ENCODE peak calls at places on chromosome 7, in ten cellular contexts. U is cardiac fibroblast, D is PC-3, K is AG04450, B is foreskin fibroblast, H is mucosa of descending colon, L is fibroblast of lung, Q is endodermal cell, W is stomach, O is astrocyte of the spinal cord. X is an unnamed sample.

GRCh38 chr7:15891151-15891842 is 204.8 kb upstream of the MEOX2 start:
- DNase-seq in U (peak; percentile 37), D (peak; percentile 26), K (no peak), B (no peak), H (no peak), L (peak; percentile 69), Q (no peak), W (no peak), O (peak; percentile 72), X (peak; percentile 41)

GRCh38 chr7:71613316-71613715 is 481.4 kb downstream of the GALNT17 start:
- DNase-seq in U (no peak), D (no peak), K (no peak), B (no peak), H (no peak), L (peak; percentile 55), Q (no peak), W (no peak), O (peak; percentile 43), X (no peak)

GRCh38 chr7:79361214-79361613 is 92.3 kb downstream of the MAGI2 start:
- DNase-seq in U (no peak), D (peak; percentile 19), K (no peak), B (no peak), H (no peak), L (no peak), Q (peak; percentile 61), W (no peak), O (no peak), X (no peak)

GRCh38 chr7:74059037-74059436 is 24.6 kb upstream of the LIMK1 start:
- DNase-seq in U (no peak), D (no peak), K (no peak), B (no peak), H (no peak), L (no peak), Q (no peak), W (no peak), O (no peak), X (no peak)

GRCh38 chr7:134724606-134725005 is 54.8 kb upstream of the CALD1 start:
- DNase-seq in U (peak; percentile 73), D (peak; percentile 53), K (no peak), B (no peak), H (no peak), L (peak; percentile 40), Q (peak; percentile 85), W (no peak), O (peak; percentile 41), X (no peak)

GRCh38 chr7:44087914-44088838 is 5.8 kb upstream of the POLM start:
- DNase-seq in U (peak; percentile 91), D (peak; percentile 52), K (no peak), B (peak; percentile 94), H (peak; percentile 60), L (peak; percentile 89), Q (no peak), W (no peak), O (peak; percentile 84), X (no peak)

GRCh38 chr7:128932862-128933821 is 4.6 kb upstream of the IRF5 start:
- DNase-seq in U (peak; percentile 13), D (no peak), K (no peak), B (no peak), H (peak; percentile 37), L (no peak), Q (peak; percentile 59), W (no peak), O (no peak), X (no peak)

GRCh38 chr7:80827238-80827633 is 91.6 kb downstream of the SEMA3C start:
- DNase-seq in U (peak; percentile 65), D (peak; percentile 31), K (no peak), B (no peak), H (no peak), L (no peak), Q (no peak), W (no peak), O (no peak), X (no peak)

GRCh38 chr7:102318482-102318971 is 31.9 kb downstream of the SH2B2 start:
- DNase-seq in U (peak; percentile 32), D (peak; percentile 40), K (no peak), B (peak; percentile 2), H (no peak), L (peak; percentile 41), Q (peak; percentile 67), W (peak; percentile 59), O (peak; percentile 16), X (no peak)

GRCh38 chr7:107394301-107394700 is 75.6 kb upstream of the GPR22 start:
- DNase-seq in U (peak; percentile 70), D (no peak), K (no peak), B (no peak), H (no peak), L (peak; percentile 10), Q (no peak), W (no peak), O (no peak), X (no peak)

GRCh38 chr7:150317748-150318444 is 5.3 kb upstream of the LRRC61 start:
- DNase-seq in U (peak; percentile 83), D (no peak), K (no peak), B (peak; percentile 4), H (no peak), L (peak; percentile 98), Q (peak; percentile 39), W (no peak), O (peak; percentile 89), X (no peak)

GRCh38 chr7:39950473-39951155 is 558 bp downstream of the CDK13 start:
- DNase-seq in U (peak; percentile 56), D (peak; percentile 23), K (no peak), B (peak; percentile 50), H (peak; percentile 70), L (peak; percentile 48), Q (peak; percentile 74), W (peak; percentile 51), O (peak; percentile 50), X (no peak)

GRCh38 chr7:2269468-2270460 is 27.7 kb downstream of the NUDT1 start:
- DNase-seq in U (peak; percentile 39), D (peak; percentile 4), K (no peak), B (peak; percentile 72), H (no peak), L (peak; percentile 50), Q (peak; percentile 89), W (no peak), O (peak; percentile 48), X (no peak)

GRCh38 chr7:131076711-131077170 is 250.9 kb upstream of the MKLN1 start:
- DNase-seq in U (peak; percentile 31), D (no peak), K (no peak), B (no peak), H (no peak), L (peak; percentile 65), Q (no peak), W (no peak), O (peak; percentile 7), X (no peak)

GRCh38 chr7:131076032-131076431 is 251.6 kb upstream of the MKLN1 start:
- DNase-seq in U (peak; percentile 55), D (peak; percentile 43), K (peak; percentile 55), B (peak; percentile 63), H (no peak), L (peak; percentile 91), Q (no peak), W (no peak), O (peak; percentile 59), X (peak; percentile 22)

GRCh38 chr7:131074585-131074984 is 253.1 kb upstream of the MKLN1 start:
- DNase-seq in U (no peak), D (no peak), K (no peak), B (no peak), H (no peak), L (no peak), Q (no peak), W (no peak), O (no peak), X (no peak)

GRCh38 chr7:131074043-131074442 is 253.6 kb upstream of the MKLN1 start:
- DNase-seq in U (no peak), D (no peak), K (no peak), B (no peak), H (no peak), L (no peak), Q (no peak), W (no peak), O (no peak), X (no peak)

GRCh38 chr7:131075406-131075805 is 252.3 kb upstream of the MKLN1 start:
- DNase-seq in U (no peak), D (no peak), K (no peak), B (no peak), H (no peak), L (no peak), Q (no peak), W (no peak), O (no peak), X (no peak)
- H3K4me3 ChIP-seq in U (no peak overlapping the region), D (no peak overlapping the region), K (no peak overlapping the region), B (no peak overlapping the region), H (no peak overlapping the region), L (no peak overlapping the region), Q (no peak overlapping the region), W (no peak overlapping the region), O (no peak overlapping the region), X (no peak overlapping the region)

GRCh38 chr7:110600983-110601382 is 489.9 kb upstream of the LRRN3 start:
- DNase-seq in U (no peak), D (no peak), K (no peak), B (no peak), H (no peak), L (no peak), Q (no peak), W (no peak), O (no peak), X (peak; percentile 34)
- TF ChIP-seq CTCF in U (no peak), D (no peak), K (no peak), B (no peak), H (no peak), L (no peak), Q (no peak), W (no peak), O (no peak), X (no peak)

DNA sequence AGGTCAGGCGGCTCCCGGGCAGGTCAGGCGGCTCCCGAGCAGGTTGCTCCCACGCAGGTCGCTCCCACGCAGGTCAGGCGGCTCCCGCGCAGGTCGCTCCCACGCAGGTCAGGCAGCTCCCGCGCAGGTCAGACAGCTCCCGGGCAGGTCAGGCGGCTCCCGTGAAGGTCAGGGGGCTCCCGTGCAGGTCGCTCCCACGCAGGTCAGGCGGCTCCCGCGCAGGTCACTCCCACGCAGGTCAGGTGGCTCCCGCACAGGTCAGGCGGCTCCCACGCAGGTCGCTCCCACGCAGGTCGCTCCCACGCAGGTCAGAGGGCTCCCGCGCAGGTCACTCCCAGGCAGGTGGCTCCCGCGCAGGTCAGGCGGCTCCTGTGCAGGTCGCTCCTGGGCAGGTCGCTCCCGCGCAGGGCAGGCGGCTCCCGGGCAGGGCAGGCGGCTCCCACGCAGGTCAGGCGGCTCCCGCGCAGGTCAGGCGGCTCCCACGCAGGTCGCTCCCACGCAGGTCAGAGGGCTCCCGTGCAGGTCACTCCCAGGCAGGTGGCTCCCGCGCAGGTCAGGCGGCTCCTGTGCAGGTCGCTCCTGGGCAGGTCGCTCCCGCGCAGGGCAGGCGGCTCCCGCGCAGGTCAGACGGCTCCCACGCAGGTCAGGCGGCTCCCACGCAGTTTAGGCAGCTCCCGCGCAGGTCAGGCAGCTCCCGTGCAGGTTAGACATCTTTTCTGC is 30.7 kb downstream of the PTPRN2 start:
- DNase-seq in U (no peak), D (no peak), K (no peak), B (no peak), H (no peak), L (no peak), Q (peak; percentile 31), W (no peak), O (no peak), X (no peak)
- H3K4me3 ChIP-seq in U (no peak overlapping the region), D (no peak overlapping the region), K (no peak overlapping the region), B (no peak overlapping the region), H (no peak overlapping the region), L (no peak overlapping the region), Q (no peak overlapping the region), W (no peak overlapping the region), O (no peak overlapping the region), X (no peak overlapping the region)

GRCh38 chr7:75915416-75916156 is 631 bp downstream of the POR start:
- DNase-seq in U (peak; percentile 62), D (no peak), K (no peak), B (no peak), H (peak; percentile 50), L (peak; percentile 14), Q (peak; percentile 70), W (peak; percentile 38), O (no peak), X (no peak)
- TF ChIP-seq CTCF in U (no peak), D (no peak), K (peak; percentile 11), B (no peak), H (no peak), L (no peak), Q (no peak), W (no peak), O (no peak), X (no peak)